ENCODE peak calls at places on chromosomes 13 and 19, in ten cellular contexts. I, Z, D, A, O, X, Y, C, N and L are unnamed samples.

GRCh38 chr19:28466107-28467045 is 746.6 kb downstream of the UQCRFS1 start:
- DNase-seq in D (no peak), X (no peak), O (peak), Z (peak), A (peak), N (peak), Y (peak), C (no peak), I (peak), L (no peak)

GRCh38 chr19:30529876-30530275 is 157.7 kb downstream of the ZNF536 start:
- DNase-seq in X (no peak), A (no peak), C (no peak), N (no peak), O (peak), D (no peak), Y (no peak), I (no peak), Z (no peak), L (no peak)

GRCh38 chr19:37931941-37932655 is 25.1 kb downstream of the SIPA1L3 start:
- DNase-seq in Z (peak), O (no peak), A (peak), Y (no peak), C (no peak), X (peak), D (peak), I (peak), N (peak), L (no peak)

GRCh38 chr13:37361608-37362007 is 237.0 kb downstream of the POSTN start:
- DNase-seq in O (no peak), I (no peak), D (no peak), C (no peak), X (no peak), N (no peak), Y (no peak), Z (no peak), A (no peak), L (no peak)

GRCh38 chr13:98284677-98285076 is 107.6 kb upstream of the RNF113B start:
- DNase-seq in D (no peak), C (no peak), Z (no peak), N (no peak), O (no peak), A (no peak), X (no peak), I (no peak), Y (no peak), L (no peak)

GRCh38 chr13:93900735-93901134 is 578.7 kb downstream of the DCT start:
- DNase-seq in I (no peak), O (no peak), Y (no peak), N (no peak), C (no peak), Z (no peak), D (no peak), X (no peak), A (no peak), L (no peak)

GRCh38 chr19:55368701-55369563 is 1.3 kb downstream of the IL11 start:
- DNase-seq in I (no peak), D (no peak), Y (peak), N (no peak), O (peak), X (no peak), A (no peak), Z (no peak), C (no peak), L (no peak)

GRCh38 chr13:76643596-76643995 is 242.6 kb downstream of the KCTD12 start:
- DNase-seq in X (no peak), Y (no peak), N (no peak), O (no peak), I (no peak), A (no peak), D (no peak), C (no peak), Z (no peak), L (no peak)

GRCh38 chr19:31226536-31226935 is 122.7 kb downstream of the TSHZ3 start:
- DNase-seq in N (no peak), Y (no peak), D (no peak), Z (no peak), I (no peak), C (no peak), A (no peak), O (no peak), X (no peak), L (no peak)

GRCh38 chr19:38656171-38656981 is 8.9 kb downstream of the ACTN4 start:
- DNase-seq in X (no peak), A (no peak), I (no peak), C (no peak), D (no peak), Z (no peak), N (peak), O (no peak), Y (no peak), L (no peak)

GRCh38 chr13:54758795-54759194 is 1730.2 kb downstream of the OLFM4 start:
- DNase-seq in D (no peak), I (no peak), Y (no peak), N (no peak), C (no peak), Z (no peak), X (no peak), O (no peak), A (no peak), L (no peak)

DNA sequence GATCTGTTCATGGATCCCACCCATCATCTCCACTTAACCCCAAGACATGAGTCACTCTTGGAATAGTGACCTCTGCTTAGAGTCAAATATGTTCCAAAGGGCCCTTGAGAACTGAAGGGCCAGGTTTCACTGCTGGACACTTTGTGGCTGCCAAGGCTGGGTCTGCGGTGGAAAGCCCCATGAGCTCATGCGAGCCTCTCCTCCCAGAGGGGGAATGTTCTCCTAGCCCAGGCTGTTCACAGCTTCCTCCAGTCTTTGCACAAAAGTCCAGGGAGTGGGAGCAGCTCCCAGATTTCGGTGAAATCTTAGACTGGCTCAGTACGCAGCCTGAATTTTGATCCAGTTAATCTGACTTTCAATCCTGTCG is 732 bp upstream of the DCLK1 start:
- DNase-seq in O (no peak), Z (no peak), C (no peak), I (no peak), N (no peak), D (peak), X (no peak), Y (no peak), A (peak), L (no peak)
- H3K4me3 ChIP-seq in O (no peak), Z (no peak), C (no peak), I (peak), N (no peak), D (peak), X (peak), Y (no peak), A (no peak), L (peak)

DNA sequence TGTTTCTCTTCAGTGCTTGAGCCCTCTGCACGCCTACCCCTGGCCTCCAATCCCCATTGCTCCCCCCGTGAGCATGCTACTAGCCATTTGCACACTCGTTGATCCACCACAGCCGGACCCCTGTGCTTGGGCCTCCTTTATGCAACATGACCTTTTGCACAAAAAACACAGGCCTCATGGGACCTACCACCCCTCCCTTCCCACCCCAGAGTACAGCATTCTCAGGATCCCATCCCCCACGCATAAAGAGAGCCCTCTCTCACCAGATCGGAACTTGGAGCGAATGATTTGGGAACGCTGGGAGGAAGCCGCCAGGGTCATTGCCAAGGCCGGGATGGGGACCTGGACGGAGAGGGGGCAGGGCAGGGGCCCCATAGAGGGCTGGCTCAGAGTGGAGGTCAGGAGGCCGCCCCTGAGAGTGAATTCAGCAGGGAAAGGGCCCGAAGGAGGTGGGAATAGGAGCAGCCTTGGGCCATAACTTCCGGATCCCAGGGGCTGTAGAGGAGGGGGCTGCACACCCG is 754 bp downstream of the MAMSTR start:
- DNase-seq in D (no peak), X (no peak), O (no peak), C (no peak), Y (no peak), I (no peak), Z (no peak), N (peak), A (no peak), L (no peak)
- TF ChIP-seq POLR2AphosphoS5 in D (no peak), X (no peak), O (no peak), C (no peak), Y (no peak), I (no peak), Z (no peak), N (peak), A (no peak), L (no peak)

DNA sequence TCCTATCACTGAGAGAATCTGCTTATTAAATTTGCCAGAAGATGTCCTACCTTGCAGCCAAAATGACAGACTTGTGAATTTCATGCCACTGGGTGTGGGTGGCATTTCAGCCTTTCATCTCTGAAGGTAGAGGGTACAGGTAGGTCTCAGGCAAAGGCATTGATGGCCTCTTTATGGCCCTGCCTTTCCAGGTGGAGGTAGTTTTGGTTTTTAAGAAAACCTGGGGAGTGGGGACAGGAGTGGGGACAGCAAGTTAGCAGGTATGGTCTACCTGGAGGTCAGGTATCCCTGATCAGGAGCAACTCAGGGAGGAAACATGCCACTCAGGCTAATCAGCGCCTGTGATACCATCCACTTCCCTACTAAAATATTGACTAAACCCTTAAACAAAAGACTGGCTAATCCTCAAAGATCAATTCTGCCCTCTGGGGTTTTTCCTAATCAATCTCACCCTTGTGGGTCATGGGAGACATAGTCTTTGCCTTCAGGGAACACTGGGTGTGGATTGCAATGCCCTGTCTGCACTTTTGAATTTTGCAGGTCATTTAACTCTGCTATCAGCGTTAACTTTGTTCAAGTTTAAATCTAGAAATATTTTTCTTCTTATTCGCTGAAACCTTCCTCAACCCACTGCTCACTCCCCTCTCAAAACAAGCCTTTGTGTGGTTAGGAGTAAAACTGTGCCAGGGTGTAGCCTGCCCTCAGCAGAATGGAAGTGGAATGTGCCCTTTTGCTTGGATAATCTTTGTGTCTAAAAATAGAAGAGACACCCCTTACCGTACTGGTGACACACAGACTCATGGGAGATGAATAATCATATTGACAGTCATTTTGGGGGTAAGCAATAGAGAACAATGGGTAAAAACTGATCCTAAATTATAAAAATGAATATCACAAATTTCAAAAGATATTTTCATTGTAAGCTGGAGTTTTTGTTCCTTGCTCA is 233.7 kb downstream of the COG6 start:
- DNase-seq in A (no peak), C (no peak), N (no peak), Y (no peak), Z (no peak), X (no peak), D (no peak), O (no peak), I (no peak), L (peak)
- TF ChIP-seq EP300 in A (no peak), C (no peak), N (no peak), Y (no peak), Z (no peak), X (no peak), D (no peak), O (no peak), I (no peak), L (no peak)

GRCh38 chr13:110309159-110309476 is 2.0 kb downstream of the COL4A2 start:
- DNase-seq in N (no peak), O (no peak), I (no peak), A (peak), Z (no peak), X (no peak), D (no peak), C (no peak), Y (no peak), L (no peak)
- H3K4me3 ChIP-seq in N (no peak), O (peak), I (peak), A (peak), Z (peak), X (peak), D (peak), C (no peak), Y (no peak), L (peak)

GRCh38 chr13:91348906-91349435 is 1.5 kb downstream of the MIR17HG start:
- DNase-seq in O (peak), Y (peak), N (peak), I (peak), X (no peak), C (peak), Z (peak), D (peak), A (peak), L (peak)
- TF ChIP-seq POLR2AphosphoS5 in O (no peak), Y (no peak), N (peak), I (peak), X (peak), C (peak), Z (no peak), D (no peak), A (no peak), L (no peak)

GRCh38 chr13:41554180-41554579 is 96.8 kb downstream of the RGCC start:
- DNase-seq in Y (no peak), Z (no peak), I (no peak), X (no peak), N (no peak), O (no peak), C (no peak), A (no peak), D (no peak), L (no peak)

GRCh38 chr13:41557719-41558118 is 100.4 kb downstream of the RGCC start:
- DNase-seq in X (no peak), A (no peak), O (no peak), Y (no peak), N (no peak), I (no peak), D (no peak), C (no peak), Z (no peak), L (no peak)

GRCh38 chr13:41558781-41559560 is 101.6 kb downstream of the RGCC start:
- DNase-seq in A (no peak), C (no peak), I (no peak), O (no peak), Y (no peak), D (no peak), Z (no peak), X (no peak), N (no peak), L (no peak)

GRCh38 chr13:41552031-41552430 is 94.7 kb downstream of the RGCC start:
- DNase-seq in Y (no peak), X (no peak), C (no peak), I (no peak), N (no peak), D (no peak), A (no peak), O (peak), Z (no peak), L (no peak)

GRCh38 chr13:41554626-41555386 is 97.5 kb downstream of the RGCC start:
- DNase-seq in D (no peak), N (no peak), I (no peak), A (no peak), X (no peak), Y (no peak), Z (no peak), O (no peak), C (peak), L (no peak)
- TF ChIP-seq EP300 in D (no peak), N (no peak), I (no peak), A (no peak), X (no peak), Y (no peak), Z (no peak), O (no peak), C (no peak), L (no peak)